ENCODE peak calls at places on chromosomes 16 and 17, in five cellular contexts. J, F, U, N and B are unnamed samples.
A peak's percentile ranks its signal among the peaks of the same experiment; 100 is the strongest.

GRCh38 chr17:8890671-8891070 is 23.2 kb upstream of the PIK3R6 start:
- DNase-seq in J (no peak), F (no peak), U (no peak), N (no peak), B (no peak)

GRCh38 chr17:43661699-43662431 is at the start of gene MEOX1:
- DNase-seq in J (no peak), F (peak; percentile 41), U (no peak), N (peak; percentile 66), B (peak; percentile 33)

GRCh38 chr17:80449194-80449929 is 27.0 kb downstream of the NPTX1 start:
- DNase-seq in J (no peak), F (no peak), U (no peak), N (no peak), B (no peak)

GRCh38 chr17:17904171-17905035 is 67.6 kb upstream of the SREBF1 start:
- DNase-seq in J (no peak), F (no peak), U (peak; percentile 8), N (no peak), B (no peak)

GRCh38 chr17:78294776-78295175 is 63.3 kb downstream of the TMEM235 start:
- DNase-seq in J (no peak), F (peak; percentile 40), U (no peak), N (peak; percentile 43), B (no peak)

GRCh38 chr17:71338396-71338795 is 782.4 kb upstream of the SOX9 start:
- DNase-seq in J (no peak), F (no peak), U (no peak), N (peak; percentile 62), B (no peak)

GRCh38 chr17:42456223-42457106 is 2.2 kb upstream of the ATP6V0A1 start:
- DNase-seq in J (no peak), F (peak; percentile 64), U (no peak), N (peak; percentile 71), B (peak; percentile 55)

GRCh38 chr16:4682616-4683254 is 10.6 kb upstream of the NUDT16L1 start:
- DNase-seq in J (no peak), F (no peak), U (peak; percentile 70), N (peak; percentile 41), B (no peak)

GRCh38 chr16:67163164-67163902 is 1.2 kb upstream of the HSF4 start:
- DNase-seq in J (no peak), F (no peak), U (peak; percentile 76), N (peak; percentile 83), B (peak; percentile 78)

GRCh38 chr16:1917056-1917664 is 1.1 kb downstream of the HS3ST6 start:
- DNase-seq in J (no peak), F (no peak), U (no peak), N (no peak), B (no peak)

DNA sequence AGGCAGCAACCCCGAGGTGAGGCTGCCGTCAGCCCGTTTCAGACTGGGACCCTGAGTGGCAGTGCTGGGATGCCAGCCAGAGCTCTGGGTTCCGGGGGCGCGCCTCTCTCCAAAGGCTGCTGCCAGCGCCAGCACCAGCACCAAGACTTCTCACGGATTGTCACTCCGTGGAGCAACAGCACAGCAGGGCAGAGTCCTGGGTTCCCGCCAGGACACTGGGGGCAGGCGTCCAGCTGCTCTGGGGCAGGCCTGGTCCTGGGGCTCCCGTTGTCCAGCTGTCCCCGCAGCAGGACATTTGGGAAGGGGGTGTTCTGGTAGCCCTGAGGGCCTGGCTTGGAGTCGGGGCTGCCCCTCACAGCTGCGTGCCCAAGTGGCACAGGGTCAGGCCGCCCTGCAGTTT is 137.1 kb upstream of the CIBAR2 start:
- DNase-seq in J (no peak), F (no peak), U (peak; percentile 42), N (no peak), B (no peak)
- TF ChIP-seq CTCF in J (no peak), F (no peak), U (no peak), N (no peak), B (no peak)

GRCh38 chr16:56998861-56999260 is 9.5 kb downstream of the NLRC5 start:
- DNase-seq in J (no peak), F (no peak), U (no peak), N (no peak), B (no peak)

GRCh38 chr16:57001026-57001669 is 11.8 kb downstream of the NLRC5 start:
- DNase-seq in J (no peak), F (no peak), U (no peak), N (no peak), B (no peak)

GRCh38 chr16:56999409-57000270 is 10.3 kb downstream of the NLRC5 start:
- DNase-seq in J (no peak), F (no peak), U (no peak), N (no peak), B (peak; percentile 50)

GRCh38 chr16:56998352-56998751 is 9.0 kb downstream of the NLRC5 start:
- DNase-seq in J (no peak), F (no peak), U (no peak), N (no peak), B (no peak)

GRCh38 chr16:57000271-57001025 is 11.1 kb downstream of the NLRC5 start:
- DNase-seq in J (no peak), F (peak; percentile 77), U (no peak), N (peak; percentile 97), B (peak; percentile 60)
- H3K4me3 ChIP-seq in J (no peak overlapping the region), F (no peak overlapping the region), U (no peak overlapping the region), N (no peak overlapping the region), B (no peak overlapping the region)

DNA sequence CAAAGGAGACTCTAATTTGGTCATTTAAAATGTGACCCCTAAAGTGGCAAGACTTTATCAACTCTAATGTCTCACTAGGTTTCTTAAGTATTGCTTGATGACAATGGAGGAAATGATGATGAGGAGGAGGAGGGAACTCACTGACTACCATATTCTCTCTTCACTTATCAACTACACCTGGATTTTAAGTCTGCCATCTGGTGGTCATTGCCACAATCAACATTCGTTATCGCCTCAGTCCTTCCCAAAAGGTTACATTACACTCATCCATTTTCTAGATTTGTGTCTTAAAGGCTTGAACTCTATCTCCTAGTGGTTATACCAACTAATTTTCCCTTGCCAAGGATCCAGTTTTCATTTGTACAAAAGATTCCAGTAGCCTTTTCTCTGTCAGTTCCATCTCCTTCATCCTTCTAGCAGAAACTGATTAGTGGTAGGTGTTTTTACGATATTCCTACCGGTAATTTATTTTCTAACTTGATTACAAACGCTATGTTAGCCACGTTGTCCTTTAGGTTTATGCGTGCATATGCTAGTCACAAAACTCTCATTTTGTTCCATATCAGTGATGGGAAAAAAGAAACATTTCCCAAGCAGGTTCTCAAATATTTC is 114.6 kb upstream of the NOG start:
- DNase-seq in J (peak; percentile 38), F (no peak), U (no peak), N (peak; percentile 45), B (no peak)
- TF ChIP-seq CTCF in J (peak; percentile 54), F (peak; percentile 48), U (no peak), N (peak; percentile 56), B (peak; percentile 55)

DNA sequence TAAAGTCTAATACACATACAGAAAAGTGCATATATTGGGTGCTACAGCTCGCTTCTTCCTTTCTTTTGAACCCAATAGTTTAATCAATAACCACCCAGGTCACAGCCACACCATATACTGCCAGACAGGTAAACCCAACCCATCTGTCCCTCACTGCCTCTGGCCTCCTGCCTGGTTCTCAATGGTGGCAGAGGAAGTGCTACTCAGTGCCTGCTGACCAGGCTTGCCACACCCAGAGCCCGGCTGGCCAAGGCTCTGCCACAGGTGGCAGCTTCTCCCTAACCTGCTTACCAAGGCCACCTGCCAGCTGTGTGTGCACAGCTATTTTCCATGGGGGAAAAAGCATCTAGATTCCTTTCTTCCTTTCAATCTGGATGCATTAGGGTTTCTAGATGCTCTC is 584 bp downstream of the PMP22 start:
- DNase-seq in J (no peak), F (no peak), U (peak; percentile 30), N (no peak), B (no peak)
- H3K4me3 ChIP-seq in J (no peak overlapping the region), F (no peak overlapping the region), U (peak overlapping the region; percentile 12), N (peak overlapping the region; percentile 99), B (no peak overlapping the region)

GRCh38 chr17:64775701-64776570 is 113.8 kb upstream of the SMURF2 start:
- DNase-seq in J (no peak), F (no peak), U (no peak), N (no peak), B (no peak)

GRCh38 chr17:64772845-64773299 is 110.8 kb upstream of the SMURF2 start:
- DNase-seq in J (no peak), F (no peak), U (no peak), N (no peak), B (no peak)

GRCh38 chr17:64774888-64775600 is 112.9 kb upstream of the SMURF2 start:
- DNase-seq in J (no peak), F (no peak), U (no peak), N (no peak), B (no peak)

GRCh38 chr17:64773386-64773835 is 111.3 kb upstream of the SMURF2 start:
- DNase-seq in J (no peak), F (no peak), U (no peak), N (no peak), B (no peak)

DNA sequence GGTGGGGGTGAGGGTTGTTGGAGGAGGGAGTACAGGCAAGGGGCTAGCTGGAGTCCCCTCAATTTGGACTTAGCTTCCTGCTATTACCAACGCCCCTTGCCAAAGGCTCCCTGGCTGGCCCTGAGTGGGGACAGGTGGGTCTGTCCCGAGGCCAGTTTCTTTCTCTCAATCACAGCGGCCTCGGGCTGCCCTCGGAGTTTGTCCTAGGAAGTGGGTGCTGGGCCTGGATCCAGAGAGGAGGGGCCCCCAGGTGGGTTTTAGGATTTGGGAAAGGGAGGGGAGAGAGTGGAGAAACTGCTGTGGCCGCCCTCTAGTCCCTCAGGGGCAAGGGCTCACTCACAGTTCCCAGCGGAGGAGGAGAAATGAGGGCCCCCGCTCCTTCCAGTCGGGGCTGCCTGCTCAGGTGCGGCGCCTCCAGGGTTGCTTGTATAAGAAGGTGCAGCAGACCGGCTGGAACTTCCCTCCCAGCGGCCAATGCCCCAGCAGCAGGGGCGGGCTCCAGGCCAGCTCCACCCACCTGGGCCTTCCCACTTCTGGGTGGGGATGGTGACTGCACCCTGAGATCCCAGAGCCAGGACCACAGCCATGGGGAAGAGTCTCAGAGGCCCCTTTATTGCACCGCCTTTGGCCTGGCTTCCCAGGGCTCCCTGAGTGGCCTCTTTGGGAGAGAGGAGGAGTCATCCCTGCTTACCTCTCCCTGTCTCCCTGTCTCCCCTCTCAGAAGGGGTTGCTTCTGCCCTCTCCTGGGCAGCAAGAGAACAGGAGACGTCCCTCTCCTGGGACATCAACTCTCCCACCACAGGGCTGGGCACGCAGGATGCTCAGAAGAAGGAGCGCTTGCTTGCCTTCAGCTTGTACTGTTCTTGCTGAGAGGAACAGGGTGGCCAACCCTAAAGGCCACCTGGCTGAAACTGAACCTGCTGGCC is 112.0 kb upstream of the SMURF2 start:
- DNase-seq in J (peak; percentile 89), F (no peak), U (no peak), N (peak; percentile 76), B (peak; percentile 74)
- TF ChIP-seq CTCF in J (peak; percentile 49), F (peak; percentile 66), U (no peak), N (peak; percentile 64), B (peak; percentile 58)

GRCh38 chr17:58785097-58785496 is 29.4 kb downstream of the PPM1E start:
- DNase-seq in J (no peak), F (no peak), U (no peak), N (no peak), B (no peak)

GRCh38 chr17:58788199-58788598 is 32.5 kb downstream of the PPM1E start:
- DNase-seq in J (no peak), F (no peak), U (no peak), N (no peak), B (no peak)

GRCh38 chr17:58789160-58789559 is 33.5 kb downstream of the PPM1E start:
- DNase-seq in J (no peak), F (no peak), U (no peak), N (no peak), B (no peak)

GRCh38 chr17:58789831-58790230 is 34.2 kb downstream of the PPM1E start:
- DNase-seq in J (no peak), F (no peak), U (no peak), N (no peak), B (no peak)

GRCh38 chr17:58786586-58787295 is 31.1 kb downstream of the PPM1E start:
- DNase-seq in J (peak; percentile 4), F (peak; percentile 31), U (no peak), N (peak; percentile 93), B (no peak)
- H3K4me3 ChIP-seq in J (no peak overlapping the region), F (no peak overlapping the region), U (no peak overlapping the region), N (no peak overlapping the region), B (no peak overlapping the region)

GRCh38 chr16:85111184-85111583 is 1.1 kb downstream of the CIBAR2 start:
- DNase-seq in J (no peak), F (no peak), U (no peak), N (no peak), B (no peak)
- TF ChIP-seq CTCF in J (no peak), F (no peak), U (no peak), N (no peak), B (no peak)